ENCODE peak calls at places on chromosomes 11 and 22, in four cellular contexts. F is CD8-positive, alpha-beta memory T cell; Y is mesendoderm; K is mesenchymal stem cell. U is an unnamed sample. For H3K4me1 and H3K27me3, the result is how much of the 10 kb centered on the place peaks cover.

GRCh38 chr11:57711414-57712255 is at the start of gene MED19:
- DNase-seq in K (peak), F (peak), Y (peak), U (peak)

GRCh38 chr11:20047755-20048154 is 112.5 kb downstream of the DBX1 start:
- DNase-seq in K (no peak), F (no peak), Y (no peak), U (no peak)

GRCh38 chr11:67583319-67584204 is at the start of gene GSTP1:
- DNase-seq in F (peak), Y (peak), K (peak), U (no peak)

GRCh38 chr22:41256254-41256897 is 15.6 kb upstream of the CHADL start:
- DNase-seq in Y (no peak), F (no peak), K (peak), U (no peak)

GRCh38 chr22:41425704-41426365 is 20.8 kb downstream of the TOB2 start:
- DNase-seq in Y (no peak), K (no peak), F (no peak), U (no peak)

GRCh38 chr11:84420261-84420660 is 1134.1 kb upstream of the CCDC90B start:
- DNase-seq in F (no peak), K (no peak), Y (peak), U (no peak)

GRCh38 chr11:33375688-33376311 is 118.6 kb downstream of the HIPK3 start:
- DNase-seq in Y (peak), F (no peak), K (peak), U (no peak)

GRCh38 chr11:124839972-124840621 is 25.1 kb upstream of the ROBO3 start:
- DNase-seq in Y (peak), K (no peak), F (no peak), U (no peak)

GRCh38 chr11:116123739-116124138 is 619.5 kb upstream of the CADM1 start:
- DNase-seq in Y (no peak), K (no peak), F (no peak), U (no peak)

GRCh38 chr11:114078423-114078822 is 18.9 kb downstream of the ZBTB16 start:
- DNase-seq in F (no peak), K (no peak), Y (peak), U (no peak)

DNA sequence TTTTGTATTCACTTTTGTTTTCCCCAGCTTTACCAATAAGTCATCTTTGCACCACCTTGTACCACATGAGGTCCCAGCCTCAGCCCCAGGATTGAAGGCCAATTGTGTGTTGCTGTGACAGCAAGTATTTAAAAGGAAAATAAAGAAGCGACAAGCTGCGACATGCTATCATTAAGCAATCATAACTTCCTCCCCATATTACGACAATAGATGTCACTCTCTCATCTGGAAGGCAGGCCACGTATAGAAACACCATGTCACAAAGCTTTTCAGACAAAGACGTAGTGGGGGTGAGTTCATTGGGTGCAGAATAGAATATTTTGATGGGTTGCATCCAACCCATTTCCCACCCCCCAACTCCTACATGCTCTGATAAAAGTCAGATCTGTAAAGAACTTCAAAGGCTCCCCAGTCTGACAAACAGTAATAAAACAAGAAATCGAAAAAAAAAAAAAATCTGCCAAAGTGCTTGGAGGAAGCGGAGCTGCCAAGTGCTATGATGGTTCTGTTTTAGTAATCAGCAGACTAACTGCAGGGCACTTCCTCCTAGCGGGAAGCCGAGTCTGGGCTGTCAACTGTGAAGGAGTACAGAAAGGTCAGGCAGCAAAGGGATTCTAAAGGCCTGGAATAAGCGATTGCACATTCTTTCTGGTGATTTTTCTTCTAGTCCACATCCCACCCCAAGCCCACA is 131.5 kb upstream of the UBASH3B start:
- DNase-seq in Y (peak), F (no peak), K (no peak), U (no peak)
- H3K27ac ChIP-seq in Y (no peak), F (no peak), K (peak), U (no peak)

DNA sequence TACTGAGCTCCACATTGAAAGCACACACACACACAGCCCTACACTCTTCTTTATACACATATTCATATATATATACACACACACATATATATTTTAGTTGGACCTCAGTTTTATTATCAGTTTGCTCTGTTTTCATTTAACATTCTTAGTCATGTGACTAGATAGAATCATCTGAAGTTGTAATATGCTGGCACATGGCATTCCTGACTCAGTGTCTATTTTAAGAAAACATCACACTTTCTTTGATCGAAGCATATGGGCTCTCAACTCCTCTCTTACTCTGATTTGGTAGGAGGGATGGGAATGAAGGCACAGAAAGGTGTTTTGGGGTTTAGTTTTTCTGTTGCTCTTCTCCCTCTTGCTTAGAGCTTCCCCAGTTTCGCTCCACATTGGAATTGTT is 24.8 kb downstream of the AMOTL1 start:
- DNase-seq in F (no peak), Y (no peak), K (peak), U (no peak)
- H3K4me1 ChIP-seq in F (under half), Y (under half), K (under half), U (half or more)

GRCh38 chr22:20433191-20433590 is 4.4 kb downstream of the SCARF2 start:
- DNase-seq in Y (no peak), K (no peak), F (no peak), U (peak)
- H3K27me3 ChIP-seq in Y (under half), K (under half), F (under half), U (under half)

DNA sequence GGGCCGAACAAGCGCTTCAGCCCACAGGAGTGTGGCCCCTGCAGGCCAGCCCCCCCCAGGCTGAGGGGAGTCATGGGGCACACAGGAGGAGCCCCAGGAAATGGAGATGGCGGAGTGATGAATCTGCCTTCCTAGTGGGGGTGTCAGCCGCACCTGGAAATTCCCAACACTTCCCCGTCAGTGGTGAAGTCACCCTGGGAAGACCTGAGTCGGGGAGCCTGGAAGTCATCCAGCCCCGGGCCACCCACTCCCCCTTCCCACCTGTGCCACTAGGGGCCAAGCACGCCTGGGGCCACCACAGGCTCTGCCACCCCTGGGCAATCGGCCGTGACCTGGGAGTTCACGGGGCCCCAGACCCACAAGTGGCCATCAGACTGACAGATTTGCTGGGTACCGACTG is 12.6 kb downstream of the WNT7B start:
- DNase-seq in Y (no peak), F (no peak), K (no peak), U (no peak)
- H3K27ac ChIP-seq in Y (no peak), F (no peak), K (no peak), U (no peak)

DNA sequence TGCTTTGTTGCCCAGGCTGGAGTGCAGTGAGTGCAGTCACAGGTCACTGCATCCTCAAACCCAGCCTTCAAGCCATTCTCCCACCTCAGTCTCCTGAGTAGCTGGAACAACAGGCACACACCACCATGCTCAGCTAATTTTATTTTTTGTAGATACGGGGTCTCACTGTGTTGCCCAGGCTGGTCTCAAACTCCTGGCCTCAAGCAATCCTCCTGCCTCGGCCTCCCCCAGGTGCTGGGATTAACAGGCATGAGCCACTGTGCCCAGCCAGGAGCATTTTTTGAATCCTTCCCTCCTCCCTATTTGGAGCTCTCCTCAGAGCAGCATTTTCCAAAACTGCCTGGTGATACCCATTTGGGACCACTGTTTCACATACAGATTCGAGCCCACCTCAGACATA is 77.2 kb downstream of the NCAPD3 start:
- DNase-seq in K (no peak), Y (no peak), F (no peak), U (no peak)
- H3K4me1 ChIP-seq in K (under half), Y (under half), F (under half), U (under half)

GRCh38 chr22:22342697-22343602 is 98.4 kb downstream of the VPREB1 start:
- DNase-seq in Y (peak), F (peak), K (peak), U (no peak)
- H3K27me3 ChIP-seq in Y (under half), F (under half), K (half or more), U (under half)

GRCh38 chr11:128892866-128893565 is 1.9 kb downstream of the KCNJ5 start:
- DNase-seq in F (no peak), Y (peak), K (no peak), U (no peak)
- H3K27ac ChIP-seq in F (no peak), Y (no peak), K (no peak), U (no peak)

DNA sequence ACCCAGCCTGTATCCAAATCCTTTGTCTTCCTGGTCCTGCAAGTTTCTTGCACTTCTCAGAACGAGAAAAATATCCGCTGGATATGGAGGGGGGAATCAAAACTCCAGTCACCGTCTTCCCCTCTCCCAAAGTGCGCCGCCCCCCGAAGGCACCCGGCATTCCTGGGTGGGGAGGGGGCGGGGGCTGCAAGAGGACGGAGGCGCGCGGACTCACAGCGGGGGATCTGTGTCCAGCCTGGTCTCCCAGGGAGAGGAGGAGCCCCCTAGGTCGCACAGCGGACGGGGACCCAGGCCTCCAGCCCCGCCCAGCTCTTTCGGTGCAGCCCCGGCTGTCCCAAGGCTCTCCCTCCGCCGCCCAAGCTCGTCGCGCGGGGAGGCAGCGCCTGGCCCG is 2.1 kb upstream of the WNT11 start:
- DNase-seq in Y (no peak), F (no peak), K (no peak), U (no peak)
- H3K4me1 ChIP-seq in Y (under half), F (under half), K (half or more), U (under half)

U was measured in RWPE2.